ENCODE peak calls at places on chromosome 5, in five cellular contexts. O, V, Q, X and B are unnamed samples. For H3K27me3, the result is how much of the 10 kb centered on the place peaks cover.

GRCh38 chr5:168468836-168469235 is 17.4 kb upstream of the RARS1 start:
- DNase-seq in O (no peak), V (no peak), Q (no peak), X (no peak), B (no peak)

GRCh38 chr5:116861097-116861496 is 286.5 kb upstream of the SEMA6A start:
- DNase-seq in O (no peak), V (no peak), Q (no peak), X (no peak), B (no peak)

GRCh38 chr5:142722146-142722545 is 36.3 kb upstream of the FGF1 start:
- DNase-seq in O (no peak), V (no peak), Q (no peak), X (no peak), B (no peak)

GRCh38 chr5:142143878-142144277 is 35.3 kb downstream of the NDFIP1 start:
- DNase-seq in O (peak), V (no peak), Q (no peak), X (no peak), B (no peak)

GRCh38 chr5:1975406-1975715 is 92.6 kb upstream of the IRX4 start:
- DNase-seq in O (no peak), V (no peak), Q (no peak), X (no peak), B (no peak)

GRCh38 chr5:1444361-1445189 is 665 bp downstream of the SLC6A3 start:
- DNase-seq in O (no peak), V (peak), Q (no peak), X (no peak), B (peak)

GRCh38 chr5:51465165-51465564 is 81.9 kb downstream of the ISL1 start:
- DNase-seq in O (no peak), V (no peak), Q (no peak), X (no peak), B (no peak)

GRCh38 chr5:137072376-137073174 is 426.6 kb downstream of the SPOCK1 start:
- DNase-seq in O (no peak), V (no peak), Q (no peak), X (no peak), B (no peak)

GRCh38 chr5:1405121-1405520 is 40.1 kb downstream of the SLC6A3 start:
- DNase-seq in O (no peak), V (no peak), Q (peak), X (peak), B (no peak)

GRCh38 chr5:175047048-175047447 is 322.7 kb downstream of the MSX2 start:
- DNase-seq in O (no peak), V (no peak), Q (no peak), X (no peak), B (no peak)

GRCh38 chr5:172598251-172599203 is 42.5 kb upstream of the NEURL1B start:
- DNase-seq in O (no peak), V (no peak), Q (no peak), X (no peak), B (no peak)

GRCh38 chr5:68891718-68892117 is 202.1 kb upstream of the SLC30A5 start:
- DNase-seq in O (no peak), V (no peak), Q (no peak), X (no peak), B (no peak)

GRCh38 chr5:56470007-56470406 is 236.9 kb upstream of the ANKRD55 start:
- DNase-seq in O (no peak), V (no peak), Q (no peak), X (no peak), B (no peak)

GRCh38 chr5:154274828-154275185 is 84.3 kb downstream of the GALNT10 start:
- DNase-seq in O (no peak), V (no peak), Q (no peak), X (no peak), B (no peak)

GRCh38 chr5:76204713-76205112 is 121.5 kb downstream of the SV2C start:
- DNase-seq in O (no peak), V (no peak), Q (no peak), X (no peak), B (peak)

GRCh38 chr5:107542428-107542827 is 128.3 kb downstream of the EFNA5 start:
- DNase-seq in O (no peak), V (peak), Q (no peak), X (peak), B (peak)

GRCh38 chr5:1187234-1187949 is 14.0 kb upstream of the SLC6A19 start:
- DNase-seq in O (no peak), V (no peak), Q (no peak), X (no peak), B (no peak)

GRCh38 chr5:10626473-10627013 is 62.7 kb downstream of the ANKRD33B start:
- DNase-seq in O (no peak), V (no peak), Q (no peak), X (peak), B (peak)

GRCh38 chr5:123571927-123572326 is 60.0 kb downstream of the CSNK1G3 start:
- DNase-seq in O (no peak), V (no peak), Q (no peak), X (no peak), B (no peak)

DNA sequence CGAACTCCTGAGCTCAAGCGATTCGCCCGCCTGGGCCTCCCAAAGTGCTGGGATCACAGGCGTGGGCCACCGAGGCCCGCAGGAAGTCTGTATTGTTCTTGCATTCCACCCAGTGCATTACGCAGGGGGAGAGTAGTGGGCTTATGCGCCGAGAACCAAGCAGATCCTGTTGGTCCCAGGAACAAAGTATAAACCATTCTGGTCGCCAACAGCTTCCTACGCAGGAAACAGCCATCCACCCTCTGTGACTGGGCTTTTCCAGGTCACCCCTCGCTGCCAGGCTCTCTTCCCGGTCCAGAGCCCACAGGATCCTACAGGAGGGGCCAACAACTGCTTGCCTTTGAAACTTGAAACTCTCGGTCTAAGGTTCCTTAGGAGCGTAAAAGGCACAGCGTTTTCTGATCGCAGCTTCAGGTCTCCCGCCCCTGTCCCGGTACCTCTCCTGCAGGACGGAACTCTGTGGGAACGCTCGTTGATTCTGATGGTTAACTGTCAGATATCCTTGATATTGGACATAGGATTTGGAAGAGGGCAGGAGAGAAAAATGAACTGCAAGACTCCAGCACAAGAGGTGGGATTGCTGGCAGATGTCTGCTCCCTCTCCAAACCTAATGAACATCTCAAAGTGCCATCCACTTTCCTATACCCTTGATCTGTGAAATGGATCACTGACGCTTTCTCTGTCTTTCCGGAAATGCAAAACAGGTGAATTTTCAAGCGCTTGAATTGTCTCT is 4.2 kb upstream of the ANXA2R start:
- DNase-seq in O (no peak), V (no peak), Q (peak), X (no peak), B (no peak)
- H3K27me3 ChIP-seq in O (under half), V (under half), Q (under half), X (under half), B (under half)

DNA sequence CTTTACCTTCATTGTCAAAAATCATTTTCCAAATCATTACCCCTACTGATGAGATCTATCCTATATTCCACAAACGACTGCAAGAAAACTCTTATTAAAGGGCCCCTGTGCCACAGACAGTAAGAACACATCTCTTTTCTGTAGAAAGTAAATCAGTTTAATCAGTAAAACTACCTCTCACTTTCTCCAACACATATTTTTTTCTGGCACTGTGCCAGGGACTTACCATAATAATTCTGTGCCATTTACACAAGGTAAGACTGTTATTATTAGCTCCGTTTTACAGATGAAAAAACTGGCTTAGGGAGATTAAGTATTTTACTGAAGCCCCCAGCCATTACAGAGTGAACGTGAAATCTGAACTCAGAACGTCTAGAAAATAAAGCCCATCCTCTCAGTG is 587.0 kb upstream of the COX7C start:
- DNase-seq in O (no peak), V (no peak), Q (no peak), X (no peak), B (no peak)
- TF ChIP-seq POLR2A in O (no peak), V (no peak), Q (no peak), X (no peak), B (no peak)

GRCh38 chr5:180350711-180351110 is 2.4 kb downstream of the GFPT2 start:
- DNase-seq in O (no peak), V (no peak), Q (no peak), X (no peak), B (no peak)
- H3K27me3 ChIP-seq in O (half or more), V (under half), Q (under half), X (under half), B (under half)

GRCh38 chr5:132489871-132490483 is 596 bp downstream of the IRF1 start:
- DNase-seq in O (peak), V (peak), Q (peak), X (peak), B (peak)

GRCh38 chr5:132491368-132492364 is 1.1 kb upstream of the IRF1 start:
- DNase-seq in O (no peak), V (peak), Q (peak), X (peak), B (peak)

GRCh38 chr5:132489051-132489770 is 1.4 kb downstream of the IRF1 start:
- DNase-seq in O (peak), V (peak), Q (peak), X (peak), B (no peak)

GRCh38 chr5:132492386-132492785 is 1.8 kb upstream of the IRF1 start:
- DNase-seq in O (no peak), V (peak), Q (no peak), X (no peak), B (no peak)

GRCh38 chr5:132490484-132491367 is at the start of gene IRF1:
- DNase-seq in O (peak), V (peak), Q (peak), X (peak), B (peak)
- TF ChIP-seq POLR2A in O (peak), V (peak), Q (peak), X (peak), B (peak)

GRCh38 chr5:14016549-14016948 is 72.1 kb upstream of the DNAH5 start:
- DNase-seq in O (no peak), V (no peak), Q (no peak), X (no peak), B (no peak)
- H3K27me3 ChIP-seq in O (under half), V (under half), Q (under half), X (under half), B (under half)

DNA sequence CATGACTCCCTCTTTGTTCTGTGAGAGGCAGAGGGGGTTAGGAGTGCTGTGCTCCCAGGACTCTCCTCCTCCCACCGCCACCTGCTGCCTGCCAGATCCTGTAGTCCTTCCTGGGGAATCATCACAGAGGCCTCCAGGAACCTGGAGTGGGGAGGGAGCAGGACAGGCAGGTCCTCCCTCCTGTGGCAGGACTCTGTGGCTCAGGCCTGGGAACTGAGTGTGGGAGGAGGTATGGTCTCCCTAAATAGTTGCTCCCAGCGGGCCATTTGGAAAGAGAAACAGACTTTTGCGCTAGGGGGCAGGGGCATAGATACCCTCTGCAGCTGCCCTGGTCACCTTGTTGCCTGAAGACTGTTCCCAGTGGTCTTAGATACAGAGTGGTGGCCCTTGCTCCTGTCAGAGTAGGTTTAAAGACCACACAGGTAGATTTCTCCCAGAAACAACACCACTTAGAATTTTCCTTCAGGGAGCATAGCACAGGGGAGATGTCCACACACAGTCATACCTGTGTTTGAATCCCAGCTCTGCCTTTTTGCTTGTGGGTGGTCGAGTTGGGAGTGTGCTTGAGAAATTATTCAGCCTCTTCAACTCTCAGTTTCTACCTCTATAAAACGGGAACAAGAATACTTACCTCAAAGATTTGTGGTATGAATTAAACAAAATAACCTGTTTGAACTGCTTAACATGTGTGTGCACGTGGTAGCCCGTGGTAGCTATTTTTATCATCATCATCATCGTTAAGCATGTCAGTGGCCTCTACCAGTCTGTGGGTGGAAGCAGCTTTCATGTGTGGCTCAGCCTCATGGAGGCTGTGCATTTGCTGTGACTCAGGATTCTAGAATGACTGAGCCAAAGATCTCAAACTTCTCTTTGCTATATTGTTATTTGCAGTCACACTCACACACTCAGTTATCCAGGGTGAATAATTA is 55.8 kb downstream of the SLC22A5 start:
- DNase-seq in O (peak), V (no peak), Q (peak), X (peak), B (no peak)
- TF ChIP-seq POLR2A in O (no peak), V (no peak), Q (no peak), X (no peak), B (no peak)

GRCh38 chr5:14787801-14788579 is 83.6 kb downstream of the ANKH start:
- DNase-seq in O (no peak), V (no peak), Q (no peak), X (no peak), B (no peak)
- H3K27me3 ChIP-seq in O (under half), V (under half), Q (under half), X (under half), B (under half)

GRCh38 chr5:173963867-173964429 is 25.0 kb upstream of the C5orf47 start:
- DNase-seq in O (no peak), V (no peak), Q (no peak), X (no peak), B (no peak)
- TF ChIP-seq POLR2A in O (no peak), V (no peak), Q (no peak), X (no peak), B (peak)

DNA sequence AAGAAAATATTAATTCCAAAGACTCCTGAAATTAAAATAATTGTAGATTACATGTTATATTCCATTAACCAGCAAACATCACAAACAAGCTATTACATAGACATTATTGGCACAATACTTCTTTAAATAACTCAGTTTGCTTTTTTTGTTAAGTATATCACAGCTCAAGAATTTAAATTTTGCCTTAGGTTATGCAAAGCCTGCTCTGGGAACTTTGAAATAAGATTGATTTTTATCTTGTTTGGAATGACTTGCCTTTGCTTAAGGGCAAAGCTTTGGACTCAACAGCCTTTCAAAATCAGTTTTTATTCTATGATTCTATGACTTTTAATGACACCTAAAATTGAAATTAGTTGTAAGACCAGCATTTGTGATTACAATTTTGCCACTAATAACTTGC is 78.2 kb downstream of the ALDH7A1 start:
- DNase-seq in O (no peak), V (no peak), Q (no peak), X (no peak), B (no peak)
- H3K27me3 ChIP-seq in O (under half), V (under half), Q (under half), X (under half), B (under half)